ENCODE peak calls at places on chromosomes 2 and 18, in ten cellular contexts. Z is endothelial cell of umbilical vein, Y is spleen, E is prostate gland, G is lower leg skin, C is A549, U is right lobe of liver, Q is uterus, I is K562, A is vagina. J is an unnamed sample.

GRCh38 chr18:77376733-77377094 is 127.1 kb downstream of the GALR1 start:
- DNase-seq in Z (no peak), Y (no peak), E (no peak), G (no peak), C (no peak), U (no peak), Q (no peak), I (no peak), A (no peak), J (no peak)

GRCh38 chr2:31287681-31288080 is 53.7 kb downstream of the EHD3 start:
- DNase-seq in Z (peak), Y (no peak), E (no peak), G (peak), C (no peak), U (no peak), Q (no peak), I (no peak), A (no peak), J (no peak)

GRCh38 chr2:215428060-215428910 is 7.6 kb downstream of the FN1 start:
- DNase-seq in Z (peak), Y (no peak), E (no peak), G (no peak), C (no peak), U (no peak), Q (no peak), I (no peak), A (no peak), J (no peak)

GRCh38 chr18:5058768-5059539 is 138.1 kb downstream of the AKAIN1 start:
- DNase-seq in Z (no peak), Y (no peak), E (no peak), G (no peak), C (no peak), U (no peak), Q (peak), I (no peak), A (no peak), J (no peak)

GRCh38 chr18:36448384-36449290 is 151.1 kb downstream of the FHOD3 start:
- DNase-seq in Z (no peak), Y (no peak), E (no peak), G (peak), C (no peak), U (no peak), Q (no peak), I (no peak), A (no peak), J (no peak)

GRCh38 chr2:239226677-239227076 is 174.1 kb downstream of the HDAC4 start:
- DNase-seq in Z (no peak), Y (peak), E (no peak), G (peak), C (no peak), U (no peak), Q (no peak), I (no peak), A (no peak), J (peak)

GRCh38 chr2:11090158-11090557 is 65.1 kb upstream of the SLC66A3 start:
- DNase-seq in Z (no peak), Y (no peak), E (no peak), G (peak), C (no peak), U (no peak), Q (no peak), I (no peak), A (peak), J (no peak)

GRCh38 chr18:74819433-74820059 is 221.9 kb downstream of the ZNF407 start:
- DNase-seq in Z (no peak), Y (no peak), E (no peak), G (no peak), C (peak), U (no peak), Q (no peak), I (no peak), A (no peak), J (no peak)

GRCh38 chr18:25042641-25043051 is 309.3 kb downstream of the ZNF521 start:
- DNase-seq in Z (peak), Y (no peak), E (no peak), G (no peak), C (no peak), U (no peak), Q (no peak), I (no peak), A (no peak), J (peak)

GRCh38 chr18:78753240-78753639 is 226.4 kb upstream of the SALL3 start:
- DNase-seq in Z (no peak), Y (peak), E (no peak), G (peak), C (no peak), U (peak), Q (no peak), I (no peak), A (no peak), J (no peak)

GRCh38 chr2:182456784-182457183 is 29.9 kb upstream of the PDE1A start:
- DNase-seq in Z (no peak), Y (no peak), E (no peak), G (no peak), C (no peak), U (no peak), Q (no peak), I (no peak), A (no peak), J (no peak)

GRCh38 chr2:231613655-231614558 is 21.2 kb downstream of the TEX44 start:
- DNase-seq in Z (peak), Y (peak), E (peak), G (peak), C (peak), U (peak), Q (peak), I (peak), A (no peak), J (peak)

GRCh38 chr2:231613054-231613654 is 20.5 kb downstream of the TEX44 start:
- DNase-seq in Z (no peak), Y (peak), E (no peak), G (peak), C (no peak), U (no peak), Q (no peak), I (no peak), A (no peak), J (no peak)

GRCh38 chr2:231615058-231615671 is 22.5 kb downstream of the TEX44 start:
- DNase-seq in Z (no peak), Y (peak), E (no peak), G (peak), C (no peak), U (peak), Q (no peak), I (no peak), A (no peak), J (no peak)

GRCh38 chr2:231612199-231613053 is 19.8 kb downstream of the TEX44 start:
- DNase-seq in Z (peak), Y (peak), E (peak), G (peak), C (peak), U (peak), Q (peak), I (peak), A (no peak), J (peak)

GRCh38 chr2:231614559-231615057 is 21.9 kb downstream of the TEX44 start:
- DNase-seq in Z (no peak), Y (peak), E (no peak), G (peak), C (no peak), U (no peak), Q (peak), I (no peak), A (no peak), J (no peak)
- TF ChIP-seq POLR2A in Z (no peak), Y (no peak), E (peak), G (no peak), C (no peak), U (peak), Q (no peak), I (no peak), A (peak), J (peak)

GRCh38 chr2:160014227-160014626 is 48.2 kb downstream of the PLA2R1 start:
- DNase-seq in Z (no peak), Y (no peak), E (no peak), G (no peak), C (no peak), U (no peak), Q (no peak), I (no peak), A (no peak), J (no peak)
- TF ChIP-seq CTCF in Z (no peak), Y (no peak), E (no peak), G (no peak), C (no peak), U (no peak), Q (no peak), I (no peak), A (no peak), J (no peak)

DNA sequence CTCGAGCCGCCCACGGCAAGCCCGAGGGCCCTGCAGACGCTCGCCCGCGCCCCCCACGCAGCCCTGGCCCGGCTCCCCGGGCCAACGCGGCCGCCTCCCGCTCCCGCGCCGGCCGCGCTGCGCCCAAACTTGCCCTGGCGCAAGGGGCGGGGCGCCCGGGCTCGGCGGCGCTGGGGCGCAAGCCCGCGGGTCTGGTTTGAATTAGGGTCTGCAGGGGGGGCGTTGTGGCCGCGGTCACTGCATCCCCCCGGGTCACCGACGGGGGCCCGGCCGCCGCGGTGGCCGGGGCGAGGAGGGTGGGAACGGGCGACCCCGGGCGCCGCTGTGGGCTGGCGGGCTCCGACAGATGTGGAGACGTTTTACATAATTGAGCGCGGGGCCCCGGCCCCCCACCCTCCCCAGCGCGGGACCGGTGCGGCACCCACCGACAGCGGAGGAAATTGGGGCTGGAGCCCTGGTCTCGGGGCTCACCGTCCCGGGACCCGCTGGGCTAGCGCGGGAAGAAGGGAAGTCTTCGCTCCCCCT is 677 bp downstream of the SDC1 start:
- DNase-seq in Z (no peak), Y (no peak), E (no peak), G (peak), C (no peak), U (no peak), Q (no peak), I (peak), A (no peak), J (no peak)
- TF ChIP-seq POLR2A in Z (no peak), Y (no peak), E (no peak), G (no peak), C (no peak), U (no peak), Q (no peak), I (no peak), A (no peak), J (no peak)

GRCh38 chr18:48106976-48107781 is 176.7 kb upstream of the SMAD2 start:
- DNase-seq in Z (no peak), Y (no peak), E (no peak), G (no peak), C (no peak), U (no peak), Q (no peak), I (no peak), A (no peak), J (peak)

GRCh38 chr18:48108136-48108535 is 177.7 kb upstream of the SMAD2 start:
- DNase-seq in Z (no peak), Y (no peak), E (no peak), G (no peak), C (no peak), U (no peak), Q (no peak), I (no peak), A (no peak), J (no peak)

GRCh38 chr18:48104703-48105102 is 174.2 kb upstream of the SMAD2 start:
- DNase-seq in Z (no peak), Y (no peak), E (no peak), G (no peak), C (no peak), U (no peak), Q (no peak), I (no peak), A (no peak), J (no peak)

GRCh38 chr18:48106498-48106897 is 176.0 kb upstream of the SMAD2 start:
- DNase-seq in Z (no peak), Y (no peak), E (no peak), G (no peak), C (no peak), U (no peak), Q (no peak), I (no peak), A (no peak), J (no peak)

GRCh38 chr18:48105317-48105716 is 174.9 kb upstream of the SMAD2 start:
- DNase-seq in Z (no peak), Y (no peak), E (no peak), G (no peak), C (no peak), U (no peak), Q (no peak), I (no peak), A (no peak), J (no peak)
- TF ChIP-seq CTCF in Z (no peak), Y (no peak), E (no peak), G (no peak), C (no peak), U (no peak), Q (no peak), I (peak), A (no peak), J (no peak)

GRCh38 chr2:37918742-37919186 is 6.3 kb upstream of the RMDN2 start:
- DNase-seq in Z (no peak), Y (no peak), E (no peak), G (no peak), C (no peak), U (no peak), Q (no peak), I (no peak), A (no peak), J (no peak)

GRCh38 chr2:37916512-37917082 is 8.5 kb upstream of the RMDN2 start:
- DNase-seq in Z (peak), Y (no peak), E (peak), G (no peak), C (no peak), U (no peak), Q (peak), I (no peak), A (no peak), J (peak)

GRCh38 chr2:37917281-37918228 is 7.5 kb upstream of the RMDN2 start:
- DNase-seq in Z (no peak), Y (no peak), E (no peak), G (no peak), C (no peak), U (no peak), Q (no peak), I (no peak), A (no peak), J (no peak)

GRCh38 chr2:37920570-37920969 is 4.5 kb upstream of the RMDN2 start:
- DNase-seq in Z (no peak), Y (no peak), E (no peak), G (no peak), C (no peak), U (no peak), Q (no peak), I (no peak), A (no peak), J (no peak)

DNA sequence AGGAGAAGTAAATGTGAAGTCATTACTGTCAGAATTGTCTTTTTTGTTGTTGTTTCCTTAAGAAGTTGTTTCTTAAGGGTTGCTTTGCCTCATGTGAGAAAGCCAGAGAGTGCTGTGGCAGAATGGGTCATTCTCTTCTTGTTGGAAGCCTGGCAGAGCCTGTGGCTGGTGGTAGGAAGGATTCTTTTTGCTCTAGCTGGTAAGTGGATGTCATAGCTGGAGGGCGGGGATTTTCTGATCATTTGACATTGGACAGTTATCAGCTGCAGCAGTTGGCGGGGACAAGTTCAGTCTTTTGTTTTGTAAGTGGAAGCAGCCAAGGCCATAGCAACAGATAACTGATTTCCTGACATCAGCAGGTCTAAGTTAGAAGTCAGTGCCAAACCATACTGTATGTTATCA is 5.5 kb upstream of the RMDN2 start:
- DNase-seq in Z (no peak), Y (no peak), E (no peak), G (no peak), C (no peak), U (no peak), Q (no peak), I (no peak), A (no peak), J (peak)
- TF ChIP-seq POLR2A in Z (no peak), Y (no peak), E (no peak), G (no peak), C (no peak), U (peak), Q (no peak), I (no peak), A (no peak), J (no peak)

DNA sequence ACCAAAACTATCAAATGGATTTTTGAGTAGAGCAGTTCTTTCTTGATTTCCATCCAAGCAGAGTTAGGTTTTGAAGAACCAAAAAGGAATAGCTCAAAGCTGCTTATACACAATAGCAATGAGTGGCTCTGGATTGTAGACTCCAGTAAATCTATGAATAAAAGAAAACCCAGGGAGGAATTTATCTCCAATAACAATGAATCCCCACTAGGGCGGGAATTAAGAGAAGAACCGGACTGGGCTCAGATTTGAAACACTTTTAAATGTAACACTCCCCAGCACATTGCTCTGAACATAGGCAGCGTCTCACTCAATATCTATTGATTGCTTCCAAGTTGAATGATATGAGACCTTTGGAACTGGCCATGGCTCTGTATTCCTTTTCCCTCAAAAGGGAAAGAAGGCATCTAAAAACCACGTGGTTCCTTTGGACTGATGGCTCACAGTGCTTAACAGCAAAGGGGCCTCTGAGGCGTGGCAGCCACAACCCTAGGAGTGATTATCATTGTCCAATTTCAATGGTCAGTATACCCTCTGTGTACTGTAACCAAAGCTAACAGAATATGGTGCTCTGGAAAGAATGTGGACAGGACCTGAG is 68.2 kb downstream of the SPRED2 start:
- DNase-seq in Z (no peak), Y (no peak), E (no peak), G (no peak), C (no peak), U (no peak), Q (no peak), I (no peak), A (no peak), J (no peak)
- TF ChIP-seq CTCF in Z (no peak), Y (no peak), E (no peak), G (no peak), C (no peak), U (no peak), Q (no peak), I (no peak), A (no peak), J (no peak)

J was measured in adrenal gland.